ENCODE peak calls at places on chromosome 5, in four cellular contexts. G is aorta, N is left ventricle myocardium inferior, W is A549. Q is an unnamed sample.

GRCh38 chr5:172441262-172441751 is 13.0 kb downstream of the SH3PXD2B start:
- DNase-seq in G (peak; percentile 79), N (peak; percentile 61), W (no peak), Q (no peak)

GRCh38 chr5:107670927-107671741 is at the start of gene EFNA5:
- DNase-seq in G (peak; percentile 83), N (peak; percentile 31), W (peak; percentile 17), Q (peak; percentile 37)

GRCh38 chr5:139745121-139745799 is 50.3 kb upstream of the PSD2 start:
- DNase-seq in G (peak; percentile 97), N (peak; percentile 32), W (peak; percentile 82), Q (peak; percentile 87)

GRCh38 chr5:37603072-37603471 is 224.0 kb downstream of the WDR70 start:
- DNase-seq in G (no peak), N (no peak), W (no peak), Q (no peak)

GRCh38 chr5:95935553-95936100 is 26.0 kb downstream of the ELL2 start:
- DNase-seq in G (no peak), N (no peak), W (no peak), Q (no peak)

GRCh38 chr5:177132504-177133118 is 962 bp upstream of the NSD1 start:
- DNase-seq in G (no peak), N (no peak), W (no peak), Q (peak; percentile 30)

GRCh38 chr5:34563951-34564705 is 92.0 kb upstream of the RAI14 start:
- DNase-seq in G (peak; percentile 79), N (peak; percentile 20), W (no peak), Q (peak; percentile 67)

GRCh38 chr5:160030631-160031377 is 21.9 kb downstream of the TTC1 start:
- DNase-seq in G (no peak), N (no peak), W (no peak), Q (no peak)

GRCh38 chr5:77852068-77852513 is 76.0 kb upstream of the TBCA start:
- DNase-seq in G (no peak), N (no peak), W (no peak), Q (no peak)

GRCh38 chr5:154478224-154478565 is at the start of gene HAND1:
- DNase-seq in G (peak; percentile 84), N (peak; percentile 79), W (peak; percentile 95), Q (peak; percentile 31)

GRCh38 chr5:154480847-154481246 is 2.8 kb upstream of the HAND1 start:
- DNase-seq in G (no peak), N (no peak), W (no peak), Q (no peak)

GRCh38 chr5:154479944-154480750 is 2.1 kb upstream of the HAND1 start:
- DNase-seq in G (no peak), N (no peak), W (no peak), Q (no peak)

GRCh38 chr5:154478752-154479159 is 729 bp upstream of the HAND1 start:
- DNase-seq in G (no peak), N (no peak), W (no peak), Q (no peak)

GRCh38 chr5:154479160-154479943 is 1.3 kb upstream of the HAND1 start:
- DNase-seq in G (no peak), N (no peak), W (no peak), Q (no peak)
- H3K9me3 ChIP-seq in G (no peaks in the 10 kb centered on the region), N (no peaks in the 10 kb centered on the region), W (no peaks in the 10 kb centered on the region), Q (no peaks in the 10 kb centered on the region)

GRCh38 chr5:133292300-133292699 is 240.5 kb downstream of the HSPA4 start:
- DNase-seq in G (no peak), N (no peak), W (peak; percentile 79), Q (no peak)
- H3K4me1 ChIP-seq in G (no peaks in the 10 kb centered on the region), N (no peaks in the 10 kb centered on the region), W (peaks cover 34% of the 10 kb centered on the region), Q (no peaks in the 10 kb centered on the region)

GRCh38 chr5:150901446-150901845 is 3.3 kb downstream of the ZNF300 start:
- DNase-seq in G (no peak), N (no peak), W (no peak), Q (no peak)
- H3K9me3 ChIP-seq in G (peaks cover 6% of the 10 kb centered on the region), N (peaks cover 100% of the 10 kb centered on the region), W (peaks cover 76% of the 10 kb centered on the region), Q (no peaks in the 10 kb centered on the region)

GRCh38 chr5:173922527-173922926 is 34.4 kb downstream of the CPEB4 start:
- DNase-seq in G (no peak), N (no peak), W (no peak), Q (no peak)

GRCh38 chr5:173919443-173919842 is 31.3 kb downstream of the CPEB4 start:
- DNase-seq in G (no peak), N (no peak), W (no peak), Q (no peak)

GRCh38 chr5:173920866-173921265 is 32.7 kb downstream of the CPEB4 start:
- DNase-seq in G (no peak), N (no peak), W (no peak), Q (no peak)

GRCh38 chr5:173917788-173918786 is 29.9 kb downstream of the CPEB4 start:
- DNase-seq in G (peak; percentile 84), N (no peak), W (peak; percentile 83), Q (peak; percentile 61)

GRCh38 chr5:173920024-173920753 is 32.0 kb downstream of the CPEB4 start:
- DNase-seq in G (no peak), N (no peak), W (no peak), Q (no peak)
- H3K4me1 ChIP-seq in G (peaks cover 22% of the 10 kb centered on the region), N (peaks cover 99% of the 10 kb centered on the region), W (peaks cover 59% of the 10 kb centered on the region), Q (peaks cover 68% of the 10 kb centered on the region)

DNA sequence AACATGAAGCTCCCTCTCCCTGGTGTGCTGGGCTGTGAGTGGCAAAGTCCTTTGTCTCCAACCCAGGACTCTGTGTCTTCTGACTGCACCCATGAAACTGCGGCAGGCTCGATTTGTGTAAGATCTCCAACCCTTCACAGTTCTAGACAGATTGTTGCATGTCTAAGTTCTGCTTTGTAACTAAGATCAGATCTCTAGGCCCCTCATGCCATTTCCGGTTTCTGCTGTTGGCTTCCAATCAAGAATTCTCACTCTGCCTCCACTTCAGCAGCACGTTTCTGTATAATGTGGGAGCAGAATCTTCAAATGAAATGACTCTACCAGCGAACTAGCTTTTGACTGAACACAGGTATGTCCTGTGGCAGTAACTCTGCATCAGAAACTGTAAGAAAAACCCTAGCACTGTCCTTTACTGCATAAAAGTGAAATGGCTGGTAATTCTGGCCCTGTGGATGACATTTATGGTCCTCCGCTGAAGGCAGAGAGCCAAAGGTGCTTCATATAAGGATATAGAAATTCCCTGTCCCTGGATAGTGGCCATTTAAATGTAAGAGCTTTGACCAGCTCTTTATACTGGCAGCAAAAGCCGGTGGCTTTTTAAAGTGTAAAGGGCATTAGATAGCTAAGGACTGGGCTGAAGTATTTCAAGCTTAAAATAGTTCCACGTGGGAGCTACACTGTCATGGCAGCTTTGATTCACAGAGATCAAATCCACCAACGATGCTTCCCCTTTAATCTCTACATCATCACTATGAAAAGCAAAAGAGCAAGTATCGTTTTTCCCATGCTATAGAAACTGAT is 319.1 kb upstream of the CDH6 start:
- DNase-seq in G (no peak), N (no peak), W (no peak), Q (peak; percentile 6)
- H3K9me3 ChIP-seq in G (no peaks in the 10 kb centered on the region), N (no peaks in the 10 kb centered on the region), W (no peaks in the 10 kb centered on the region), Q (no peaks in the 10 kb centered on the region)